ENCODE peak calls at places on chromosomes 13 and 19, in eight cellular contexts. N, K, G, F, L, H, C and Z are unnamed samples.

GRCh38 chr19:1608414-1609391 is 3.4 kb upstream of the UQCR11 start:
- DNase-seq in N (no peak), K (no peak), G (no peak), F (no peak), L (no peak), H (no peak), C (peak), Z (no peak)

GRCh38 chr13:49927755-49928154 is 8.4 kb downstream of the SPRYD7 start:
- DNase-seq in N (no peak), K (peak), G (peak), F (peak), L (no peak), H (no peak), C (no peak), Z (no peak)

GRCh38 chr19:46578450-46578849 is 22.7 kb upstream of the CALM3 start:
- DNase-seq in N (no peak), K (no peak), G (no peak), F (no peak), L (no peak), H (no peak), C (no peak), Z (no peak)

GRCh38 chr19:40592170-40592569 is 9.0 kb upstream of the LTBP4 start:
- DNase-seq in N (no peak), K (peak), G (peak), F (no peak), L (peak), H (peak), C (no peak), Z (peak)

GRCh38 chr19:35404879-35405622 is 34.2 kb downstream of the GPR42 start:
- DNase-seq in N (no peak), K (peak), G (peak), F (peak), L (no peak), H (no peak), C (no peak), Z (no peak)

GRCh38 chr13:24223341-24224231 is 63.1 kb downstream of the SPATA13 start:
- DNase-seq in N (no peak), K (no peak), G (no peak), F (no peak), L (no peak), H (no peak), C (no peak), Z (peak)

GRCh38 chr13:111283991-111284390 is 36.5 kb upstream of the TEX29 start:
- DNase-seq in N (no peak), K (peak), G (no peak), F (no peak), L (no peak), H (no peak), C (no peak), Z (no peak)

GRCh38 chr13:92407858-92408257 is 818.7 kb upstream of the GPC6 start:
- DNase-seq in N (no peak), K (no peak), G (no peak), F (no peak), L (no peak), H (no peak), C (no peak), Z (no peak)

GRCh38 chr19:14540741-14541525 is 11.5 kb downstream of the TECR start:
- DNase-seq in N (no peak), K (no peak), G (no peak), F (no peak), L (no peak), H (no peak), C (no peak), Z (no peak)

GRCh38 chr13:71866173-71867091 is 572 bp downstream of the DACH1 start:
- DNase-seq in N (no peak), K (no peak), G (peak), F (peak), L (peak), H (peak), C (no peak), Z (no peak)

GRCh38 chr13:107124129-107124718 is 556.3 kb upstream of the ARGLU1 start:
- DNase-seq in N (no peak), K (peak), G (peak), F (peak), L (no peak), H (peak), C (no peak), Z (no peak)

GRCh38 chr19:47781590-47782318 is 3.3 kb downstream of the SELENOW start:
- DNase-seq in N (no peak), K (peak), G (no peak), F (no peak), L (no peak), H (no peak), C (no peak), Z (no peak)

GRCh38 chr19:19657397-19657783 is 6.1 kb downstream of the ATP13A1 start:
- DNase-seq in N (no peak), K (no peak), G (no peak), F (no peak), L (no peak), H (no peak), C (no peak), Z (no peak)

GRCh38 chr13:97568850-97569249 is 134.9 kb downstream of the RAP2A start:
- DNase-seq in N (no peak), K (no peak), G (no peak), F (no peak), L (no peak), H (no peak), C (no peak), Z (no peak)

GRCh38 chr13:67091603-67092002 is 138.5 kb downstream of the PCDH9 start:
- DNase-seq in N (no peak), K (no peak), G (no peak), F (no peak), L (no peak), H (no peak), C (no peak), Z (no peak)

GRCh38 chr19:55259540-55260210 is 858 bp upstream of the PPP6R1 start:
- DNase-seq in N (no peak), K (peak), G (no peak), F (no peak), L (no peak), H (no peak), C (no peak), Z (no peak)

GRCh38 chr13:85520445-85520844 is 278.8 kb downstream of the SLITRK6 start:
- DNase-seq in N (no peak), K (peak), G (peak), F (peak), L (no peak), H (peak), C (no peak), Z (no peak)

GRCh38 chr13:71290963-71291937 is 575.8 kb downstream of the DACH1 start:
- DNase-seq in N (peak), K (peak), G (peak), F (peak), L (no peak), H (peak), C (peak), Z (no peak)

GRCh38 chr19:18274303-18274775 is at the start of gene IQCN:
- DNase-seq in N (no peak), K (no peak), G (peak), F (peak), L (no peak), H (no peak), C (no peak), Z (no peak)

GRCh38 chr19:53553865-53554791 is 16.2 kb downstream of the ZNF331 start:
- DNase-seq in N (peak), K (peak), G (peak), F (peak), L (peak), H (no peak), C (peak), Z (peak)

GRCh38 chr19:10402441-10403038 is 802 bp downstream of the CDC37 start:
- DNase-seq in N (no peak), K (no peak), G (peak), F (peak), L (no peak), H (no peak), C (no peak), Z (no peak)

GRCh38 chr13:109309625-109310363 is 476.6 kb downstream of the IRS2 start:
- DNase-seq in N (no peak), K (no peak), G (no peak), F (no peak), L (peak), H (no peak), C (no peak), Z (no peak)

GRCh38 chr13:99605417-99606321 is 104.4 kb downstream of the TM9SF2 start:
- DNase-seq in N (peak), K (peak), G (no peak), F (peak), L (peak), H (peak), C (peak), Z (peak)

GRCh38 chr13:26929971-26930730 is 169.6 kb upstream of the GPR12 start:
- DNase-seq in N (peak), K (peak), G (peak), F (peak), L (peak), H (peak), C (peak), Z (peak)

GRCh38 chr19:11265785-11266236 is 3.5 kb upstream of the DOCK6 start:
- DNase-seq in N (no peak), K (no peak), G (peak), F (peak), L (no peak), H (no peak), C (no peak), Z (no peak)

GRCh38 chr13:40064723-40065122 is 409.3 kb downstream of the COG6 start:
- DNase-seq in N (no peak), K (peak), G (peak), F (no peak), L (no peak), H (no peak), C (no peak), Z (no peak)

GRCh38 chr13:81664872-81665271 is 1323.9 kb upstream of the SPRY2 start:
- DNase-seq in N (no peak), K (no peak), G (no peak), F (no peak), L (no peak), H (no peak), C (no peak), Z (no peak)

GRCh38 chr13:97246596-97246995 is 24.5 kb downstream of the MBNL2 start:
- DNase-seq in N (no peak), K (no peak), G (no peak), F (no peak), L (no peak), H (no peak), C (no peak), Z (no peak)

GRCh38 chr19:46901701-46902401 is 41.1 kb downstream of the ARHGAP35 start:
- DNase-seq in N (no peak), K (peak), G (no peak), F (no peak), L (no peak), H (no peak), C (no peak), Z (no peak)

GRCh38 chr19:22533761-22534160 is 100.4 kb upstream of the ZNF492 start:
- DNase-seq in N (no peak), K (no peak), G (no peak), F (no peak), L (no peak), H (no peak), C (no peak), Z (no peak)

GRCh38 chr13:32682740-32683139 is 96.5 kb downstream of the PDS5B start:
- DNase-seq in N (no peak), K (no peak), G (no peak), F (no peak), L (no peak), H (no peak), C (no peak), Z (no peak)

GRCh38 chr19:35717665-35718344 is at the start of gene KMT2B:
- DNase-seq in N (no peak), K (peak), G (no peak), F (peak), L (peak), H (no peak), C (no peak), Z (no peak)

GRCh38 chr19:4303778-4304508 is 455 bp upstream of the FSD1 start:
- DNase-seq in N (no peak), K (no peak), G (no peak), F (no peak), L (no peak), H (no peak), C (no peak), Z (no peak)

GRCh38 chr13:111949311-111949710 is 117.6 kb upstream of the SOX1 start:
- DNase-seq in N (no peak), K (no peak), G (no peak), F (no peak), L (no peak), H (no peak), C (no peak), Z (no peak)

GRCh38 chr19:16290692-16291091 is 33.9 kb upstream of the KLF2 start:
- DNase-seq in N (no peak), K (no peak), G (no peak), F (no peak), L (no peak), H (no peak), C (no peak), Z (no peak)